ENCODE peak calls at places on chromosomes 7 and 10, in nine cellular contexts. One of them, this sample, is unnamed.

GRCh38 chr7:91838439-91838838 is 42.1 kb downstream of the MTERF1 start:
- DNase-seq in suprapubic skin: no peak
- DNase-seq in AG08395: no peak
- DNase-seq in CD8-positive, alpha-beta memory T cell: no peak
- DNase-seq in memory B cell: no peak
- DNase-seq in germinal center: no peak
- DNase-seq in iPS-NIHi11: no peak
- DNase-seq in left colon: no peak
- DNase-seq in GM18507: no peak
- DNase-seq in this sample: no peak

GRCh38 chr10:33675235-33675634 is 340.8 kb upstream of the NRP1 start:
- DNase-seq in left colon: no peak
- DNase-seq in iPS-NIHi11: no peak
- DNase-seq in germinal center: no peak
- DNase-seq in AG08395: peak
- DNase-seq in GM18507: no peak
- DNase-seq in CD8-positive, alpha-beta memory T cell: no peak
- DNase-seq in memory B cell: no peak
- DNase-seq in suprapubic skin: no peak
- DNase-seq in this sample: no peak

GRCh38 chr10:99248824-99249223 is 13.2 kb upstream of the HPSE2 start:
- DNase-seq in suprapubic skin: no peak
- DNase-seq in GM18507: no peak
- DNase-seq in CD8-positive, alpha-beta memory T cell: no peak
- DNase-seq in memory B cell: no peak
- DNase-seq in AG08395: no peak
- DNase-seq in iPS-NIHi11: no peak
- DNase-seq in left colon: no peak
- DNase-seq in germinal center: no peak
- DNase-seq in this sample: no peak

GRCh38 chr7:27160147-27160545 is 3.7 kb upstream of the HOXA7 start:
- DNase-seq in CD8-positive, alpha-beta memory T cell: no peak
- DNase-seq in GM18507: no peak
- DNase-seq in suprapubic skin: peak
- DNase-seq in AG08395: no peak
- DNase-seq in memory B cell: no peak
- DNase-seq in left colon: peak
- DNase-seq in iPS-NIHi11: no peak
- DNase-seq in germinal center: no peak
- DNase-seq in this sample: no peak

GRCh38 chr7:102833343-102833742 is 79.5 kb upstream of the LRRC17 start:
- DNase-seq in memory B cell: no peak
- DNase-seq in GM18507: no peak
- DNase-seq in CD8-positive, alpha-beta memory T cell: no peak
- DNase-seq in AG08395: no peak
- DNase-seq in left colon: no peak
- DNase-seq in suprapubic skin: no peak
- DNase-seq in iPS-NIHi11: no peak
- DNase-seq in germinal center: no peak
- DNase-seq in this sample: no peak

GRCh38 chr7:3230908-3231307 is 70.1 kb upstream of the SDK1 start:
- DNase-seq in GM18507: no peak
- DNase-seq in iPS-NIHi11: no peak
- DNase-seq in memory B cell: no peak
- DNase-seq in left colon: no peak
- DNase-seq in germinal center: no peak
- DNase-seq in AG08395: no peak
- DNase-seq in CD8-positive, alpha-beta memory T cell: no peak
- DNase-seq in suprapubic skin: no peak
- DNase-seq in this sample: no peak

GRCh38 chr7:150556521-150557138 is 10.6 kb upstream of the GIMAP4 start:
- DNase-seq in suprapubic skin: no peak
- DNase-seq in GM18507: no peak
- DNase-seq in germinal center: no peak
- DNase-seq in CD8-positive, alpha-beta memory T cell: peak
- DNase-seq in AG08395: no peak
- DNase-seq in iPS-NIHi11: no peak
- DNase-seq in memory B cell: no peak
- DNase-seq in left colon: no peak
- DNase-seq in this sample: no peak

GRCh38 chr7:52586704-52587103 is 448.7 kb upstream of the POM121L12 start:
- DNase-seq in AG08395: no peak
- DNase-seq in germinal center: no peak
- DNase-seq in memory B cell: no peak
- DNase-seq in GM18507: no peak
- DNase-seq in suprapubic skin: no peak
- DNase-seq in CD8-positive, alpha-beta memory T cell: no peak
- DNase-seq in iPS-NIHi11: peak
- DNase-seq in left colon: no peak
- DNase-seq in this sample: no peak

GRCh38 chr7:142057101-142057500 is 54.4 kb upstream of the MGAM2 start:
- DNase-seq in left colon: no peak
- DNase-seq in GM18507: no peak
- DNase-seq in AG08395: no peak
- DNase-seq in suprapubic skin: no peak
- DNase-seq in CD8-positive, alpha-beta memory T cell: no peak
- DNase-seq in memory B cell: no peak
- DNase-seq in germinal center: no peak
- DNase-seq in iPS-NIHi11: no peak
- DNase-seq in this sample: no peak

GRCh38 chr10:86286591-86287421 is 79.8 kb downstream of the GRID1 start:
- DNase-seq in iPS-NIHi11: no peak
- DNase-seq in left colon: no peak
- DNase-seq in germinal center: no peak
- DNase-seq in GM18507: no peak
- DNase-seq in CD8-positive, alpha-beta memory T cell: no peak
- DNase-seq in suprapubic skin: no peak
- DNase-seq in memory B cell: no peak
- DNase-seq in AG08395: no peak
- DNase-seq in this sample: no peak